ENCODE peak calls at places on chromosome 19, in eight cellular contexts. X is brain microvascular endothelial cell, G is choroid plexus epithelial cell, T is HepG2, B is uterus, W is aorta, D is K562, U is tibial artery. H is an unnamed sample.

GRCh38 chr19:45598267-45599011 is 3.6 kb downstream of the GPR4 start:
- DNase-seq in X (no peak), G (peak), T (no peak), B (peak), W (no peak), D (no peak), U (no peak), H (no peak)

GRCh38 chr19:55657004-55657747 is 2.3 kb downstream of the U2AF2 start:
- DNase-seq in X (no peak), G (no peak), T (no peak), B (no peak), W (no peak), D (peak), U (no peak), H (no peak)

GRCh38 chr19:29806098-29806866 is 5.5 kb upstream of the CCNE1 start:
- DNase-seq in X (peak), G (peak), T (peak), B (no peak), W (peak), D (peak), U (no peak), H (peak)

GRCh38 chr19:11159598-11160001 is 4.0 kb upstream of the SPC24 start:
- DNase-seq in X (no peak), G (peak), T (no peak), B (peak), W (no peak), D (no peak), U (peak), H (no peak)

GRCh38 chr19:30744741-30745475 is 372.7 kb downstream of the ZNF536 start:
- DNase-seq in X (no peak), G (no peak), T (no peak), B (no peak), W (no peak), D (no peak), U (no peak), H (no peak)

GRCh38 chr19:1265611-1266115 is 3.5 kb upstream of the CIRBP start:
- DNase-seq in X (peak), G (peak), T (no peak), B (peak), W (peak), D (peak), U (peak), H (no peak)

GRCh38 chr19:33416307-33417215 is 43.1 kb downstream of the CEBPG start:
- DNase-seq in X (peak), G (peak), T (peak), B (peak), W (no peak), D (peak), U (no peak), H (peak)

GRCh38 chr19:12952488-12953455 is 4.3 kb downstream of the GADD45GIP1 start:
- DNase-seq in X (peak), G (peak), T (no peak), B (no peak), W (peak), D (no peak), U (no peak), H (peak)

GRCh38 chr19:3507371-3508120 is 1.4 kb downstream of the FZR1 start:
- DNase-seq in X (no peak), G (no peak), T (peak), B (peak), W (no peak), D (peak), U (no peak), H (no peak)

GRCh38 chr19:48994035-48994386 is 324 bp downstream of the RUVBL2 start:
- DNase-seq in X (no peak), G (no peak), T (no peak), B (no peak), W (peak), D (no peak), U (no peak), H (no peak)

GRCh38 chr19:17686592-17687042 is 1.5 kb downstream of the UNC13A start:
- DNase-seq in X (peak), G (peak), T (no peak), B (no peak), W (peak), D (peak), U (no peak), H (peak)

GRCh38 chr19:10432736-10433130 is 12.4 kb downstream of the PDE4A start:
- DNase-seq in X (no peak), G (no peak), T (no peak), B (no peak), W (no peak), D (no peak), U (no peak), H (peak)

GRCh38 chr19:35254341-35255297 is 5.8 kb downstream of the LSR start:
- DNase-seq in X (no peak), G (no peak), T (no peak), B (peak), W (peak), D (no peak), U (no peak), H (no peak)

GRCh38 chr19:33823341-33823740 is 26.7 kb downstream of the KCTD15 start:
- DNase-seq in X (no peak), G (no peak), T (no peak), B (no peak), W (no peak), D (no peak), U (no peak), H (no peak)

GRCh38 chr19:55838906-55839305 is 2.6 kb downstream of the NLRP4 start:
- DNase-seq in X (no peak), G (no peak), T (no peak), B (no peak), W (no peak), D (no peak), U (no peak), H (no peak)

GRCh38 chr19:13615890-13616289 is 109.6 kb upstream of the CACNA1A start:
- DNase-seq in X (peak), G (peak), T (no peak), B (no peak), W (peak), D (no peak), U (no peak), H (no peak)

GRCh38 chr19:44865196-44865767 is 19.2 kb downstream of the NECTIN2 start:
- DNase-seq in X (no peak), G (no peak), T (no peak), B (no peak), W (no peak), D (no peak), U (no peak), H (no peak)

GRCh38 chr19:38745316-38745715 is 1.0 kb upstream of the CAPN12 start:
- DNase-seq in X (no peak), G (no peak), T (no peak), B (no peak), W (no peak), D (no peak), U (no peak), H (no peak)

GRCh38 chr19:6092329-6093286 is 17.7 kb downstream of the RFX2 start:
- DNase-seq in X (peak), G (peak), T (peak), B (peak), W (peak), D (peak), U (peak), H (peak)

GRCh38 chr19:31389874-31390273 is 40.6 kb upstream of the TSHZ3 start:
- DNase-seq in X (no peak), G (no peak), T (no peak), B (no peak), W (no peak), D (no peak), U (no peak), H (no peak)

GRCh38 chr19:55152017-55152416 is 3.0 kb upstream of the TNNT1 start:
- DNase-seq in X (no peak), G (no peak), T (no peak), B (no peak), W (no peak), D (peak), U (no peak), H (no peak)

GRCh38 chr19:29372461-29372860 is 153.3 kb upstream of the VSTM2B start:
- DNase-seq in X (no peak), G (no peak), T (no peak), B (no peak), W (no peak), D (no peak), U (no peak), H (no peak)

DNA sequence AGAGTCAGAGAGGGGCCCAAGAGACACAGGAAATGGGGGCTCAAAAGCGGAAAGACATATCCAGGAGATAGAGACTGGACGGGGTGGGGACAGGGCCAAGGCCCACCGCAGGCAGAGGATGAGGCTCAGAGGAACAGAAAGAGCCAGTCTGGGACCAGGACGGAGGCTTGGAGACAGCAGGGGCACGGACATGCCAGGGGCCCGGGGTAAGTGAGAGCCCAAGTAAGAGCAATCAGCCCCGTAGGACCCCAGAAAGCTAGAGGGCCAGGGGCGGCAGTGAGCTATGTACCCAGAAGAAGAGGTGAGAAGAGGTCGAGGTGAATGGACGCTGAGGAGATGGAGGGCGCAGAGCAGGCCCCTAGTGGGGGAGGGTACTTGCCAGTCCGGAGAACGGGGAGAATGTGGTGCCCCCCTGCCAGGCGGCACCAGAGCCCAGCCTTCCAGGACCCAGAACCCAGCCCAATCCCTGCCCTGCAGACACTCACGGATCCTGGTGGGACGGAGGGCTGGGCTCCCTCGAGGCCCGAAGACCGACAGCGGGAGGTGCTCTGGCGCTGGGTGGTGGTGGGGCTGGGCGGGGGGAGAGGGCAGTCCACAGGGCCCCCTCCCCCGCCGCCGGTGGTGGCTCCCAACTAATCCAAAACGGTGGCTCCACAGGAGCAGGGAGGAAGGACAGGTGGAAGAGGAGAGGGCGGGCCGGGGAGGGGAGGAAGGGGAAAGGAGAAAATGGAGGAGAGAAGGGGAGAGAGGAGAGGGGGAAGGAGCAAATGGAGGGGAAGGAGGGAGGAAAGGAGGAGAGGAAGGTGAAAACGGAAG is 1.0 kb downstream of the GRIK5 start:
- DNase-seq in X (no peak), G (no peak), T (no peak), B (no peak), W (no peak), D (no peak), U (no peak), H (peak)
- H3K4me3 ChIP-seq in X (no peak), G (no peak), T (no peak), B (peak), W (peak), D (no peak), U (peak), H (peak)

GRCh38 chr19:47429140-47429793 is 9.9 kb upstream of the MEIS3 start:
- DNase-seq in X (no peak), G (no peak), T (no peak), B (no peak), W (no peak), D (no peak), U (no peak), H (no peak)

GRCh38 chr19:47423203-47423882 is 4.0 kb upstream of the MEIS3 start:
- DNase-seq in X (no peak), G (no peak), T (no peak), B (no peak), W (no peak), D (no peak), U (no peak), H (no peak)

GRCh38 chr19:47430041-47430802 is 10.9 kb upstream of the MEIS3 start:
- DNase-seq in X (no peak), G (peak), T (no peak), B (no peak), W (no peak), D (no peak), U (no peak), H (no peak)

GRCh38 chr19:47428177-47428894 is 9.0 kb upstream of the MEIS3 start:
- DNase-seq in X (peak), G (peak), T (peak), B (peak), W (peak), D (peak), U (peak), H (peak)

DNA sequence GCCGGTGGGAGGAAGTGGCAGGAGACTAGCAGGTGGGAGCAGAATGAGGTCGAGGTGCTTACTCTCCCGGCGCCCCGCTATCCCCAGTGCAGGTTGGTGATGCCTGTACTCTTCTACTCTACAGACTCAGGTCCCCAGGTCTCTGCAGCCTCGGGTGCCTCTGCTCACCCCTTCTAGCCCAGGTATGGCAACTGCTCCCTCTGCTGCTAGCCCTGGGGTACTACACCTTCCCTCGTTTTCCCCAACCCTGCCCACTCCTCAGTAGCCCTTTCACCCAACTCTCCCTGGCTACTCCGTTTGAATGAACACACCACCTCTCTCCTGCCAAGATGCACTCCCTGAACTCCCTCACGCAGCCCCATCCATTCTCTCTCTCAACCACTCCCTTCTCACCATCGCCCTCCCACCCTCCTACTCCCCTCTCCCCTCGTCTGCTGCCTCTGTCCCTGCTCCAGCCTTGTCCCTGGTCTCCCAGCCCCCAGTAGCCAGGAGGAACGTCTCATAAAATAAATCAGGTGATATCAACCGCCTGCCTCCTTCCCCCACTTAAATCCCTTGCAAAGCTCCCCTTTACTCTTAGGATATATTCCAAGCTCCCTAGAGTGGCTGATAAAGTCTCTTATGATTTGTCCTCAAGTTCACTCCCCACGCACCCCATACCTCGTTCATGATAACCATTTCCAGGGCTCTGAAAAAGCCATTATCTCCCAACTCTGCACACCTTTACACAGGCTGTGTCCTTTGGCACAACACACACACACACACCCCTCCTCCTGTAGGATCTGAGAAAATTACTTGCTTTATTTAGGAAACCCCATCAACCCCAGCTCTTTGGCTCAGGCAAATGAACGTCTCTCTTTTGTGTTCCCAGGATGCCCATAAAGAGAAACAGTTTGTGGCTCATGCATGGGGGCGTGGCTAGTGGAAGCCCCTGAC is 8.2 kb upstream of the MEIS3 start:
- DNase-seq in X (peak), G (peak), T (peak), B (peak), W (no peak), D (peak), U (no peak), H (peak)
- H3K4me3 ChIP-seq in X (peak), G (peak), T (no peak), B (no peak), W (no peak), D (peak), U (no peak), H (peak)

GRCh38 chr19:7641288-7642276 is 4.7 kb downstream of the STXBP2 start:
- DNase-seq in X (no peak), G (peak), T (no peak), B (no peak), W (no peak), D (no peak), U (no peak), H (peak)
- H3K4me3 ChIP-seq in X (no peak), G (no peak), T (no peak), B (no peak), W (no peak), D (no peak), U (no peak), H (no peak)

GRCh38 chr19:53883741-53884140 is 1.7 kb downstream of the PRKCG start:
- DNase-seq in X (no peak), G (no peak), T (no peak), B (no peak), W (no peak), D (no peak), U (no peak), H (no peak)
- H3K4me3 ChIP-seq in X (no peak), G (no peak), T (no peak), B (no peak), W (no peak), D (no peak), U (no peak), H (no peak)

H was measured in WERI-Rb-1.